ENCODE peak calls at places on chromosomes 4 and X, in five cellular contexts. W is GM23248, Y is pancreas, G is right atrium auricular region, V is body of pancreas. R is an unnamed sample. For H3K4me1 and H3K27me3, the result is how much of the 10 kb centered on the place peaks cover.

GRCh38 chr4:76214269-76214628 is 625 bp upstream of the SCARB2 start:
- DNase-seq in W (no peak), Y (no peak), G (no peak), V (no peak), R (no peak)

GRCh38 chr4:78079701-78080430 is 22.7 kb downstream of the FRAS1 start:
- DNase-seq in W (no peak), Y (no peak), G (no peak), V (no peak), R (no peak)

GRCh38 chrX:74419861-74420193 is 1.5 kb upstream of the SLC16A2 start:
- DNase-seq in W (peak), Y (peak), G (no peak), V (peak), R (no peak)

GRCh38 chr4:183223046-183223445 is 97.0 kb downstream of the CLDN22 start:
- DNase-seq in W (no peak), Y (no peak), G (no peak), V (no peak), R (no peak)

GRCh38 chrX:150184487-150184886 is 178.6 kb upstream of the MAMLD1 start:
- DNase-seq in W (no peak), Y (no peak), G (no peak), V (no peak), R (no peak)

GRCh38 chrX:155071694-155072215 is 447 bp downstream of the BRCC3 start:
- DNase-seq in W (peak), Y (no peak), G (no peak), V (no peak), R (no peak)

GRCh38 chrX:132375941-132376340 is 112.9 kb downstream of the MBNL3 start:
- DNase-seq in W (peak), Y (no peak), G (no peak), V (no peak), R (no peak)

GRCh38 chrX:67692246-67692645 is 148.4 kb downstream of the AR start:
- DNase-seq in W (peak), Y (no peak), G (no peak), V (no peak), R (no peak)

GRCh38 chr4:1080432-1080831 is 32.9 kb downstream of the RNF212 start:
- DNase-seq in W (no peak), Y (no peak), G (no peak), V (no peak), R (no peak)

DNA sequence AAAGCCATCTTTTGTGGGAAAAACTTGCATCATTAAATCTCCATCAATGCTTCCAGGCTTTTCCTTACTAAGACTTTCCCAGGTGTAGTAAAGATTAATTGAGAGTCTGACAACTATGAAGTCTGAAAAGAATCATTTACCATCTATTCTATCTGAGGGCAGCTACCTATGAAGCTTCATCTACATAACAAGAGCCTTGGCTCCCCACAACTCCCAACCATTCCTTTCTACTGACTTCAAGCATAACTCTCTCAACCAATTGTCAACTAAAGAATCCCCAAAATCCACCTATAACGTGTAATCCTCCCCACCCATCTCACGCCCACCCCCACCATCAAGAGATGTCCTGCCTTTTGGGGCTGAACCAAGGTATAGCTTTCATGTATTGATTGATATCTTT is 101.5 kb upstream of the GABRA2 start:
- DNase-seq in W (no peak), Y (no peak), G (no peak), V (no peak), R (no peak)
- H3K4me1 ChIP-seq in W (under half), Y (under half), G (under half), V (under half), R (under half)

GRCh38 chrX:153624196-153625091 is 22.6 kb upstream of the DUSP9 start:
- DNase-seq in W (no peak), Y (no peak), G (no peak), V (no peak), R (no peak)

GRCh38 chrX:153623310-153624029 is 23.5 kb upstream of the DUSP9 start:
- DNase-seq in W (no peak), Y (no peak), G (no peak), V (no peak), R (no peak)

GRCh38 chrX:153620576-153620975 is 21.6 kb upstream of the CCNQ start:
- DNase-seq in W (no peak), Y (no peak), G (no peak), V (no peak), R (no peak)

GRCh38 chrX:153621949-153622598 is 23.1 kb upstream of the CCNQ start:
- DNase-seq in W (no peak), Y (no peak), G (no peak), V (no peak), R (no peak)

DNA sequence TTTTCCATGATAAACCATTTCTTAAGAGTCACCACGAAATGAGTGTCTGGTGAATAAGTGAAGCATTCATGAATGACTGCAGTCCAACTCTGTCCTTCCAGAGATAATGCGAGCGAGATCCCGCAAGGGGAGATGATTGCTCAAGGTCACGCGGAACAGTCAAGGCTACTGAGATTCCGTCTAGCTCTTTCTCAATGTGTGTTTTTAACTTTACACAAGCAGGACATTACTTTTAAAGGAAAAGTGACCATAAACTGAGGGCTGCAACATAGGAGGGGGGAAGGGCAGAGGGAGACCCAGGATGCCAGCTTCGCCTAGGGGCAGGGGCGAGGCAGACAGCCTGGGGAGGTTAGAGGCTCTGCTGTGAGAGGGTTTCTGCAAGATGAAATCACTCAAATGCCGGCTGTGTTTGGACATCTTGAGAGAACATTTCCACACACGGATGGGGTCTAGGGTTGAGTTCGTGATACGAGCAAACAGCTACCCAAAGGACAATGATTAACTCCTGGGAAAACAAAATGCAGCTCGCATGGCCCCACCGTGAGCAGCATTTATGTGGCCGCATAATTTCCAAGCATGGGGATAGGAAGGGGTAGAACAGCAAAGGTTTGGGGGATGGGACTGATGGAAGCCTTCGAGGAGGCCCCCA is 23.8 kb upstream of the CCNQ start:
- DNase-seq in W (no peak), Y (no peak), G (no peak), V (no peak), R (no peak)
- H3K27me3 ChIP-seq in W (under half), Y (under half), G (under half), V (under half), R (under half)

GRCh38 chrX:145826466-145826865 is 8.8 kb downstream of the SLITRK2 start:
- DNase-seq in W (no peak), Y (no peak), G (no peak), V (no peak), R (no peak)
- H3K27ac ChIP-seq in W (no peak), Y (no peak), G (no peak), V (no peak), R (no peak)

GRCh38 chr4:157996061-157996460 is 176.8 kb downstream of the GASK1B start:
- DNase-seq in W (no peak), Y (no peak), G (no peak), V (no peak), R (no peak)

GRCh38 chr4:157994863-157995262 is 178.0 kb downstream of the GASK1B start:
- DNase-seq in W (peak), Y (no peak), G (no peak), V (no peak), R (no peak)

GRCh38 chr4:157999723-158000122 is 173.1 kb downstream of the GASK1B start:
- DNase-seq in W (no peak), Y (no peak), G (no peak), V (no peak), R (no peak)

GRCh38 chr4:157996598-157996997 is 176.2 kb downstream of the GASK1B start:
- DNase-seq in W (no peak), Y (no peak), G (no peak), V (no peak), R (no peak)

DNA sequence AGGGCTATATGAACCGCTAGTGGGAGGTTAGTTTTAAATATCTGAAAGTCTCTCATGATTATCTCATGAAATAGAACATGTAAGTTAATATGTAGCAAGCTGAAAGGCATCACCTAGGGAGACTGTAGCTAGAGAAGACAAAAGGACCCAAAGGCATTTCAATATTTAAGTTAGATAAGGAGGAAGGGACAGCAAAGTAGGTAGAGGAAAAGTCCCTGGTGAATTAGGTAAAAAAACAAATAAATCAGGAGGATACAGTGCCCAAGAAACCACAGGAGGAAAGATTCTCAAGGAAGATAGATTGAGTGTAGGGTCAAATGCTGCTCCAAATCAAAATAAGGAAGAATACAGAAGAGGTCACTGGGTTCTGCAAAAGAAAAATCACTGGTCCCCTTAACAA is 175.5 kb downstream of the GASK1B start:
- DNase-seq in W (no peak), Y (no peak), G (no peak), V (no peak), R (no peak)
- H3K4me1 ChIP-seq in W (under half), Y (under half), G (under half), V (under half), R (under half)

GRCh38 chr4:107318078-107318477 is 282.0 kb upstream of the DKK2 start:
- DNase-seq in W (peak), Y (no peak), G (no peak), V (no peak), R (no peak)
- H3K27me3 ChIP-seq in W (under half), Y (under half), G (under half), V (under half), R (under half)

DNA sequence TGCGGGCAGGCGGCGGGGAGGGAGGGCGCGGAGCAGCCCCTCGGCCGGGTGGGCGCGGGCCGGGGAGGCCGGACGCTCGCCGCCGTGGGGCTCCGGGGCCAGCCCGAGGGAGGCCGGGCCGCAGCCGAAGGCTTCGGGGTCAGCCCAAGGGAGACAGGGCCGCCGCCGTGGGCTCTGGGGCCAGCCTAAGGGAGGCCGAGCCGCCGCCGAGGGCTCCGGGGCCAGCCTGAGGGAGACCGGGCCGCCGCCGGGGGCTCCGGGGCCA is 251 bp downstream of the KIAA0232 start:
- DNase-seq in W (no peak), Y (no peak), G (no peak), V (no peak), R (no peak)
- H3K27ac ChIP-seq in W (peak), Y (peak), G (peak), V (peak), R (peak)

R was measured in thoracic aorta.